ENCODE peak calls at places on chromosome 22, in four cellular contexts. L is hypothalamus, R is SHP77, N is HAP-1. E is an unnamed sample.

GRCh38 chr22:20761536-20761935 is 12.4 kb upstream of the SERPIND1 start:
- DNase-seq in N (no peak), R (no peak), L (no peak), E (no peak)

GRCh38 chr22:41976961-41977566 is 7.8 kb downstream of the SEPTIN3 start:
- DNase-seq in R (peak), L (no peak), N (peak), E (no peak)

GRCh38 chr22:19714320-19715252 is at the start of gene SEPTIN5:
- DNase-seq in N (peak), L (no peak), R (no peak), E (no peak)

GRCh38 chr22:49156662-49157285 is 670.9 kb downstream of the BRD1 start:
- DNase-seq in N (no peak), R (peak), L (no peak), E (no peak)

GRCh38 chr22:17228725-17229126 is 9.5 kb upstream of the ADA2 start:
- DNase-seq in R (no peak), N (no peak), L (no peak), E (no peak)

GRCh38 chr22:42430486-42431125 is 1.6 kb downstream of the NFAM1 start:
- DNase-seq in L (no peak), R (no peak), N (no peak), E (no peak)

GRCh38 chr22:20957691-20958440 is 9.2 kb upstream of the AIFM3 start:
- DNase-seq in N (peak), L (no peak), R (peak), E (no peak)

GRCh38 chr22:50498322-50498861 is 9.1 kb downstream of the LMF2 start:
- DNase-seq in L (peak), R (peak), N (peak), E (no peak)

GRCh38 chr22:29152381-29153138 is 53.1 kb upstream of the EMID1 start:
- DNase-seq in R (no peak), N (no peak), L (peak), E (peak)

GRCh38 chr22:43136801-43137200 is 6.4 kb downstream of the MCAT start:
- DNase-seq in L (no peak), R (no peak), N (no peak), E (no peak)

GRCh38 chr22:35739642-35740041 is 22.0 kb downstream of the APOL5 start:
- DNase-seq in N (no peak), L (no peak), R (no peak), E (no peak)

GRCh38 chr22:45542001-45542520 is 39.4 kb downstream of the FBLN1 start:
- DNase-seq in L (no peak), N (no peak), R (no peak), E (no peak)

GRCh38 chr22:42791721-42792452 is 65.2 kb downstream of the ARFGAP3 start:
- DNase-seq in R (peak), L (no peak), N (no peak), E (no peak)

GRCh38 chr22:44193537-44193896 is 12.8 kb downstream of the PARVG start:
- DNase-seq in L (no peak), N (no peak), R (no peak), E (no peak)

GRCh38 chr22:45334528-45334927 is 24.8 kb downstream of the FAM118A start:
- DNase-seq in R (no peak), N (no peak), L (no peak), E (peak)

GRCh38 chr22:20725987-20726558 is 47.8 kb upstream of the SERPIND1 start:
- DNase-seq in N (no peak), R (no peak), L (no peak), E (no peak)

GRCh38 chr22:27480487-27480886 is 321.1 kb downstream of the MN1 start:
- DNase-seq in L (peak), R (no peak), N (peak), E (peak)

GRCh38 chr22:27997538-27997937 is 78.5 kb upstream of the PITPNB start:
- DNase-seq in R (no peak), N (no peak), L (no peak), E (no peak)

GRCh38 chr22:26707090-26707489 is 49.7 kb downstream of the MIAT start:
- DNase-seq in N (no peak), L (no peak), R (no peak), E (no peak)

GRCh38 chr22:35581023-35581413 is 36.1 kb downstream of the MB start:
- DNase-seq in L (no peak), R (no peak), N (no peak), E (no peak)

GRCh38 chr22:42871146-42872050 is 14.3 kb upstream of the ARFGAP3 start:
- DNase-seq in L (no peak), R (no peak), N (no peak), E (no peak)

GRCh38 chr22:48891688-48892380 is 935.8 kb downstream of the BRD1 start:
- DNase-seq in N (no peak), L (no peak), R (no peak), E (no peak)

GRCh38 chr22:48758021-48758561 is 1069.6 kb downstream of the BRD1 start:
- DNase-seq in N (no peak), R (peak), L (no peak), E (no peak)

GRCh38 chr22:50304528-50305392 is 2.7 kb downstream of the PLXNB2 start:
- DNase-seq in R (no peak), N (no peak), L (peak), E (peak)

GRCh38 chr22:17830041-17830961 is 56.0 kb upstream of the BID start:
- DNase-seq in N (peak), R (peak), L (peak), E (peak)

GRCh38 chr22:44429941-44430587 is 68.0 kb downstream of the RTL6 start:
- DNase-seq in N (no peak), R (no peak), L (no peak), E (no peak)

GRCh38 chr22:23826510-23827350 is 12.1 kb downstream of the DERL3 start:
- DNase-seq in N (no peak), L (no peak), R (no peak), E (no peak)

GRCh38 chr22:39622881-39623367 is 52.4 kb downstream of the CACNA1I start:
- DNase-seq in N (peak), R (peak), L (peak), E (peak)

GRCh38 chr22:19357270-19358105 is 66.0 kb upstream of the CLTCL1 start:
- DNase-seq in N (no peak), L (peak), R (no peak), E (peak)

GRCh38 chr22:46064236-46064965 is 85.9 kb upstream of the PPARA start:
- DNase-seq in L (no peak), N (peak), R (no peak), E (no peak)

GRCh38 chr22:37560682-37561208 is 465 bp downstream of the CDC42EP1 start:
- DNase-seq in N (peak), L (no peak), R (no peak), E (no peak)

GRCh38 chr22:18096823-18097222 is 13.8 kb upstream of the TUBA8 start:
- DNase-seq in N (no peak), L (no peak), R (no peak), E (no peak)

E was measured in anterior cingulate cortex.